ENCODE peak calls at places on chromosome 6, in six cellular contexts. R, X, P, I, B and J are unnamed samples.

GRCh38 chr6:9796827-9797226 is 618.0 kb downstream of the TFAP2A start:
- DNase-seq in I (no peak), P (no peak), B (no peak), R (no peak), X (no peak), J (no peak)

GRCh38 chr6:34630040-34630439 is 66.5 kb downstream of the ILRUN start:
- DNase-seq in R (no peak), B (no peak), X (no peak), P (no peak), I (no peak), J (no peak)

GRCh38 chr6:40391086-40391485 is 196.1 kb downstream of the LRFN2 start:
- DNase-seq in P (no peak), B (no peak), X (no peak), I (no peak), R (no peak), J (no peak)

GRCh38 chr6:24321538-24322162 is 36.2 kb downstream of the DCDC2 start:
- DNase-seq in I (no peak), X (no peak), P (no peak), R (no peak), B (no peak), J (no peak)

GRCh38 chr6:147283460-147283859 is 79.2 kb downstream of the STXBP5 start:
- DNase-seq in X (no peak), R (no peak), I (no peak), P (no peak), B (no peak), J (no peak)

GRCh38 chr6:20866940-20867630 is 332.8 kb downstream of the CDKAL1 start:
- DNase-seq in I (no peak), R (no peak), X (no peak), B (no peak), P (no peak), J (no peak)

GRCh38 chr6:84422380-84422968 is 195.0 kb upstream of the CEP162 start:
- DNase-seq in R (no peak), I (peak; percentile 35), X (no peak), P (peak; percentile 69), B (no peak), J (no peak)

GRCh38 chr6:155120034-155120433 is 124.9 kb downstream of the TIAM2 start:
- DNase-seq in B (no peak), I (no peak), X (no peak), P (no peak), R (no peak), J (no peak)

GRCh38 chr6:137271245-137272183 is 52.3 kb upstream of the IFNGR1 start:
- DNase-seq in X (no peak), B (no peak), P (no peak), I (no peak), R (peak; percentile 66), J (no peak)

GRCh38 chr6:159074866-159075265 is 30.1 kb upstream of the TAGAP start:
- DNase-seq in R (no peak), I (no peak), X (no peak), B (no peak), P (no peak), J (no peak)

GRCh38 chr6:41066867-41067304 is 5.3 kb downstream of the OARD1 start:
- DNase-seq in B (peak; percentile 52), P (peak; percentile 85), I (peak; percentile 64), X (no peak), R (peak; percentile 74), J (no peak)

GRCh38 chr6:5471044-5471443 is 209.7 kb downstream of the FARS2 start:
- DNase-seq in R (peak; percentile 67), P (peak; percentile 63), B (peak; percentile 35), I (peak; percentile 56), X (no peak), J (peak; percentile 24)

GRCh38 chr6:45483021-45483420 is 105.3 kb upstream of the SUPT3H start:
- DNase-seq in B (no peak), I (no peak), P (no peak), R (no peak), X (no peak), J (no peak)

GRCh38 chr6:46819561-46819960 is 26.4 kb downstream of the MEP1A start:
- DNase-seq in R (no peak), X (no peak), B (no peak), P (no peak), I (no peak), J (no peak)

GRCh38 chr6:134400941-134401340 is 83.0 kb upstream of the SGK1 start:
- DNase-seq in I (no peak), P (no peak), B (no peak), X (no peak), R (no peak), J (no peak)

GRCh38 chr6:127475823-127476176 is 16.6 kb upstream of the KIAA0408 start:
- DNase-seq in R (no peak), I (no peak), P (no peak), B (no peak), X (peak; percentile 62), J (no peak)

GRCh38 chr6:119881416-119881815 is 531.9 kb upstream of the MAN1A1 start:
- DNase-seq in X (no peak), R (no peak), B (no peak), I (no peak), P (no peak), J (no peak)

GRCh38 chr6:83847179-83847578 is 6.0 kb upstream of the RIPPLY2 start:
- DNase-seq in X (no peak), B (no peak), P (no peak), I (no peak), R (no peak), J (no peak)

GRCh38 chr6:1809359-1809988 is 199.8 kb downstream of the FOXC1 start:
- DNase-seq in P (no peak), R (no peak), B (no peak), X (no peak), I (no peak), J (no peak)

GRCh38 chr6:136326038-136326561 is 36.5 kb upstream of the BCLAF1 start:
- DNase-seq in B (no peak), I (no peak), X (no peak), P (no peak), R (peak; percentile 9), J (no peak)

GRCh38 chr6:6885521-6886088 is 222.2 kb upstream of the RREB1 start:
- DNase-seq in R (no peak), P (peak; percentile 73), X (no peak), B (no peak), I (peak; percentile 66), J (no peak)

GRCh38 chr6:6556738-6557503 is 31.6 kb upstream of the LY86 start:
- DNase-seq in P (no peak), I (no peak), X (no peak), R (peak; percentile 74), B (peak; percentile 26), J (peak; percentile 28)

DNA sequence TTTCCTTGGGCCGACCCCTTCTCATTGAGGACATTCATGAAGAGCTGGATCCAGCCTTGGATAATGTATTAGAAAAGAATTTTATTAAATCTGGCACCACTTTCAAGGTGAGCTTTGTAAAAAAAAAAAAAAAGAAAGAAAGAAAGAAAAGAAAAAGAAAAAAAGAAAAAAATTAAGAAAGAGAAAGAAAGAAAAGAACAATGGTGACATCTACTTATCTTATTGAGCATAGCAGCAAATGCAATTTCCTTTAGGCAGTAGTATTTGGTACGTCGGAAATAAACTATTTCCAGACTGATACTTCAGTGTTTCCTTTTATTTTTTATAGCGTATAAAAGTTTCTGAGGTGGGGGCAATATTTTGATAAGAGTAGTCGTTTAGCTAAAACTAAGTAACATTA is 119.0 kb upstream of the GLP1R start:
- DNase-seq in X (no peak), P (no peak), B (no peak), R (no peak), I (no peak), J (no peak)
- TF ChIP-seq CTCF in X (peak; percentile 10), P (no peak), B (no peak), R (no peak), I (no peak), J (no peak)

GRCh38 chr6:168451805-168452204 is 10.8 kb downstream of the SMOC2 start:
- DNase-seq in B (no peak), P (no peak), R (no peak), I (no peak), X (no peak), J (no peak)
- TF ChIP-seq CTCF in B (no peak), P (no peak), R (no peak), I (no peak), X (peak; percentile 26), J (no peak)

DNA sequence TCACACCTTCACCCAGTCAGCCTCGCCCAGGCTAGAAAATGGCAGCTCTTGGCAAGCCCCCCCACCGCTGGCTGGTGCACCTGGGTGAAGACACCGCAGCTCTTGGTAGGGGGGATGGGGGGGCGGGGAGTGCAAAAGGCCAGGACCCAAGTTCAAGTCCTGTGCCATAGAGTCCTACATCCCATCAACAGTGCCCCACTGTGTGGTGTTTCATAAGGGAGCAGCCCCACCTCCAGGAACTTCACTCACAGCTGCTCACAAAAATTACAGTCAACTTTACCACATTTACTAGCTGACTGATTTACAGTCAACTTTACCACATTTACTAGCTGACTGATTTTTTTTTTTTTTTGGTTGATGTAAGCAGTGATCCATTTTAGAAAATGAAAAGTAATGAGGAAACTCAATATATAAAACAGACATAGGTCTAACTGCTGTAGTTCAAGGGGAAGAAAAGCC is 209.0 kb upstream of the SNX9 start:
- DNase-seq in X (no peak), I (no peak), P (no peak), B (no peak), R (peak; percentile 38), J (no peak)
- TF ChIP-seq CTCF in X (peak; percentile 8), I (no peak), P (no peak), B (no peak), R (peak; percentile 43), J (no peak)

GRCh38 chr6:163200299-163201093 is 214.0 kb upstream of the QKI start:
- DNase-seq in X (no peak), I (no peak), R (no peak), B (no peak), P (no peak), J (no peak)
- TF ChIP-seq CTCF in X (no peak), I (no peak), R (no peak), B (no peak), P (no peak), J (no peak)

GRCh38 chr6:166512567-166512966 is 73.9 kb downstream of the RAMACL start:
- DNase-seq in X (no peak), I (no peak), P (no peak), B (peak; percentile 31), R (peak; percentile 40), J (no peak)
- TF ChIP-seq CTCF in X (no peak), I (no peak), P (no peak), B (no peak), R (peak; percentile 53), J (no peak)

DNA sequence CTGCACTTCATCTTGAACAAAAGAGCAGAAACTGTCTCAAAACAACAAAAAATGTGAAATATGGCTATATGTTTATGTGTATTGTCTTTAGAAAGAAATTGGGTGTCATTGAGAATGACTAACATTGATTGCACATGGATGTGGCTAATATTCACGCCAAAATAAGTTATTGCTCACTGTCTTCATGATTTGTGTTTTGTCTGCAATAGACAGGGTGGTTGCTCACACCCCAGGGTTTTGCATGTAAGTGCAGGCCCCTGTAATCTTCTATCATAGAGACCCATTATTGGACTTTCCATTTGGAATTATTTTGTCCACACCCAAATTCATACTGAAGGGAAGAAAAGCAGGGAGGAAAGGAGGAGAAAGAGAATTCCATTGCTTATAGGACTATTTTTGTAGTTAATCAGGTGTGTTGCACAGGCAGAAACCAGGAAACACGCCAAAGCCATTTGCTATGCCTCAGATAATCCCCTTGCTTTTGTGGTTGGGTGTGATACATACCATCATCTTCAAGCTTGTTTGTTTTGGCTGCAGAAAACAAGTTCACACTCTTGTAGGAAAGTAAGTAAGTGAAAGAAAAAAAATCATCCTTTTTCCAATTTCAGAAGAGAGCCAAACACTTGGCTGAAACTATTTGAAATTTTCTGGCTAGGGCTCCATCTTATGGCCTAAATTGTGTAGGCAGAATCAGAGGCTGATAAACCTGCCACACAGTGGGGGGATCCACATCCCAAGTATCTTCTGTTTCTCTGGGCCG is 214.1 kb downstream of the COL12A1 start:
- DNase-seq in X (no peak), P (no peak), B (no peak), I (no peak), R (no peak), J (no peak)
- TF ChIP-seq CTCF in X (peak; percentile 63), P (no peak), B (no peak), I (no peak), R (no peak), J (no peak)